ENCODE peak calls at places on chromosomes 12 and 14, in seven cellular contexts. O is HCT116, H is tibial nerve, Z is right lobe of liver, T is NB4, X is esophagus muscularis mucosa, L is A549. B is an unnamed sample.

GRCh38 chr14:93186961-93187360 is 1.8 kb downstream of the LYSET start:
- DNase-seq in T (no peak), L (no peak), X (no peak), O (no peak), Z (no peak), H (no peak), B (no peak)

GRCh38 chr12:117359029-117359845 is 2.2 kb downstream of the NOS1 start:
- DNase-seq in X (no peak), O (no peak), Z (no peak), H (no peak), L (no peak), T (no peak), B (no peak)

GRCh38 chr12:101694297-101694848 is 3.1 kb upstream of the CHPT1 start:
- DNase-seq in T (no peak), H (no peak), X (no peak), L (no peak), Z (no peak), O (no peak), B (no peak)

GRCh38 chr14:100083706-100084105 is 18.5 kb downstream of the EVL start:
- DNase-seq in Z (no peak), L (no peak), X (no peak), T (no peak), H (no peak), O (no peak), B (no peak)

GRCh38 chr12:95599880-95600279 is 48.6 kb upstream of the USP44 start:
- DNase-seq in X (no peak), T (no peak), O (no peak), L (no peak), H (no peak), Z (no peak), B (no peak)

GRCh38 chr12:50573271-50573670 is 68.5 kb downstream of the DIP2B start:
- DNase-seq in X (no peak), L (no peak), O (no peak), Z (no peak), T (no peak), H (no peak), B (no peak)

GRCh38 chr12:101823891-101824290 is 6.9 kb downstream of the GNPTAB start:
- DNase-seq in L (peak; percentile 63), O (peak; percentile 33), Z (no peak), X (no peak), H (peak; percentile 33), T (peak; percentile 72), B (peak; percentile 85)

GRCh38 chr12:54040148-54040494 is 7.3 kb downstream of the HOXC5 start:
- DNase-seq in T (no peak), L (peak; percentile 57), X (no peak), H (peak; percentile 52), O (no peak), Z (no peak), B (no peak)

GRCh38 chr12:94571556-94571955 is 78.8 kb downstream of the TMCC3 start:
- DNase-seq in H (peak; percentile 61), X (no peak), L (peak; percentile 62), Z (peak; percentile 91), T (peak; percentile 21), O (peak; percentile 19), B (no peak)

GRCh38 chr14:101074124-101075024 is 170.9 kb upstream of the RTL1 start:
- DNase-seq in Z (no peak), O (no peak), X (peak; percentile 72), H (no peak), T (no peak), L (no peak), B (no peak)

GRCh38 chr12:95608252-95609033 is 57.2 kb upstream of the USP44 start:
- DNase-seq in T (no peak), H (peak; percentile 68), X (peak; percentile 91), Z (no peak), L (peak; percentile 74), O (no peak), B (no peak)

GRCh38 chr12:6934110-6934509 is 6.4 kb downstream of the ATN1 start:
- DNase-seq in Z (no peak), O (no peak), X (no peak), T (no peak), L (no peak), H (no peak), B (no peak)

GRCh38 chr14:24910408-24910986 is 139.4 kb downstream of the STXBP6 start:
- DNase-seq in T (no peak), X (no peak), L (no peak), H (no peak), Z (no peak), O (no peak), B (no peak)

GRCh38 chr12:119649202-119649808 is 18.6 kb upstream of the PRKAB1 start:
- DNase-seq in T (peak; percentile 33), H (no peak), Z (no peak), L (no peak), X (no peak), O (no peak), B (peak; percentile 31)

GRCh38 chr12:110466791-110467190 is 1.3 kb downstream of the GPN3 start:
- DNase-seq in Z (no peak), X (no peak), T (peak; percentile 30), L (no peak), O (no peak), H (no peak), B (no peak)

GRCh38 chr12:110467847-110468211 is 228 bp downstream of the GPN3 start:
- DNase-seq in X (no peak), O (no peak), H (no peak), T (no peak), L (no peak), Z (no peak), B (no peak)

GRCh38 chr12:110465024-110465423 is 3.0 kb downstream of the GPN3 start:
- DNase-seq in T (no peak), H (no peak), X (no peak), L (no peak), O (no peak), Z (no peak), B (no peak)

GRCh38 chr12:110468212-110469048 is at the start of the genes FAM216A and GPN3:
- DNase-seq in Z (peak; percentile 97), O (peak; percentile 98), H (peak; percentile 95), T (peak; percentile 100), L (peak; percentile 99), X (peak; percentile 99), B (peak; percentile 98)
- TF ChIP-seq POLR2A in Z (no peak), O (peak; percentile 96), H (peak; percentile 56), T (peak; percentile 76), L (peak; percentile 46), X (peak; percentile 56), B (peak; percentile 92)

DNA sequence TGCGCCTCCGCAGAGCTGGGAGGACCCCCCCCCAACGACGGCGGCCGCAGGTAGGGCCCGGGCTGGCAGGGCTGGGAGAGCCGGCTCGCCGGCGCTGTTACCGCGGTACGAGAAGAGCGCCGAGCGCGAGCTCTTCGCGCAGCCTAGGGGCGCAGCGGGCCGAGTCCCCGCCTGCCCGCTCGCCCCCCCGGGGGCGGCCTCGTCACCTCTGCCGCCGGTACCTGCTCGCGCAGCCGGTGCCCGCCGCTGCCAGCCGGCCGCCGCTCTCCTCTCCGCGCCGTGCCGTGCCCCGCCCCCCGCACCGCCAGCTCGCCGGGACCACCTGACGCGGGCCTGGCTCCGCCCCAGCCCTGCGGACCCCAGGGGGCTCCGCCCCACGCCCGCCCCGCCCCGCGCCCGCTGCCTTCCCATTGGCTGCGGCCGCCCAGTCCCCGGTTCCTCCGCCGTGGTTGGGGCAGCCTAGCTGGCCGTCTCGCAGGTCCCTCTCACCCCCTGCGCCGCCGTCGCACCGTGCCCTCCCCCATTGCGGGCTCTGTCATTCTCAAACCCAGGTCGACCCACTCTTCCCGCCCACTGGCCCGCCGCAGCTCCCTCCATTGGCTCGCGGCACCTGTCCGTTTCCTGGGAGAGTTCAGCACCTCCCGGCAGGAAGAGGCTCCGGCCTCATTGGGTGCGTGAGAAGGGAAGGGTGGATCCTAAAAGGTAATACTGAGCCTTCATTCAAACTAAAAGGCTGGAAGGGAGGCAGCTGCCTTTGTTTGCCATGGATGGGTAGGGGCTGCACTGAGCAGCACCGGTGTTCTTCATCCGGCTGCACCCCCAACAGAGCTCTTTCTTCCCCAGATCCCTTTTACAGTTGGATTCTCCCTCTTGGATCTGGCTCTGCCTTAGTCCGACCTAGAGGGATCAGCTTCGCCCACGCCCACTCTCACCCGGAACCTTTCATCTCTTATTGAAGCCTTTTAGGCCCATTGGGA is at the start of gene MAP3K9:
- DNase-seq in L (peak; percentile 97), H (no peak), Z (peak; percentile 98), T (peak; percentile 92), X (no peak), O (peak; percentile 96), B (peak; percentile 36)
- TF ChIP-seq POLR2A in L (peak; percentile 57), H (no peak), Z (peak; percentile 54), T (no peak), X (no peak), O (no peak), B (no peak)

GRCh38 chr12:113211160-113211559 is 10.1 kb upstream of the TPCN1 start:
- DNase-seq in Z (no peak), O (no peak), H (no peak), L (no peak), X (no peak), T (no peak), B (no peak)

GRCh38 chr12:113203852-113204760 is 17.2 kb upstream of the TPCN1 start:
- DNase-seq in L (no peak), X (no peak), O (no peak), Z (no peak), H (no peak), T (peak; percentile 88), B (no peak)

GRCh38 chr12:113207621-113208040 is 13.6 kb upstream of the TPCN1 start:
- DNase-seq in Z (no peak), O (no peak), H (no peak), L (no peak), X (no peak), T (peak; percentile 94), B (no peak)

GRCh38 chr12:113204806-113205205 is 16.5 kb upstream of the TPCN1 start:
- DNase-seq in X (no peak), H (no peak), T (peak; percentile 72), Z (no peak), L (no peak), O (no peak), B (no peak)

DNA sequence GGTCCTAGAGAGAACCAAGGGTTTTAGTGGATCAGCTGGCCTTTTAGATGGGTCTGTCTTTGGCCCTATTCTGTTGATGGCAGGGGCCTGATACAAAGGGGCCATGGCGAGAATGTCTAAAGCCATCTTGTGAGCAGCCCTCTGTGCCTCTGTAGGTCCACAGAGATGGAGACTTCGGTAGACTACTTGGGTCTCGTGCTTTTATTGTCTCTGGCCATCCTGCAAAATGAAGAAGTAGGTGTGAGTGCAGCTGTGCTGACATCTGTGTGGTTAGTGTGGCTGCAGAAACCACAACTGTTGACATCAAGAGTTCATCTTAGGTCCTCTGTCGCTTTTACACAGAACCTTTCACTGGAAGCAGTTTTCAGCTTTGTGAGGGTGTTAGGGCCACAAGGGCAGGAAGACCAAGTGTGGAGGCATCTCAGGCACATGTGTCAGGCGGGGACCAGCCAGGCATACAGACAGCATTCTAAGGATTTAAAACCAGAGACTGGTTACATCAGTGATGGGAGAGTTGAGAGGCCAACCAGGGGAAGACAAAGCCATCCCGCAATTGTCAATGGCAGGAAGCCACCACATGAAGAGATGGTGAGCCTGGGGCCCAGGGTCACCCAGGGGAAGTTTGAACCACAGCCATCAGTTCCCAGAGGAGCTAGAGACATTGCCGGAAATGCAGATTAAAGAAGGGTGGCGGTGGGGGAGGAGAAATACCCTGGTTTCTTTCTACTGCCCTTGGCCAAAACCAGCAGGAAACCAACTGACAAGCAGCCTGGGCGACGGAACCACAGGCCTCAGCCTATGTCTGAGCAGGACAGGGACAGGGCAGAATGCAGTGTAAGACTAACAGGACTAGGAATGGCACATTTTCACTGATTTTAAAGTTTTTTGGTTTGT is 13.0 kb upstream of the TPCN1 start:
- DNase-seq in O (no peak), H (peak; percentile 47), X (no peak), L (no peak), Z (no peak), T (peak; percentile 100), B (no peak)
- TF ChIP-seq POLR2A in O (no peak), H (no peak), X (no peak), L (no peak), Z (no peak), T (peak; percentile 35), B (no peak)

GRCh38 chr12:39617887-39618286 is 1.7 kb downstream of the ABCD2 start:
- DNase-seq in H (no peak), T (no peak), O (no peak), Z (no peak), X (no peak), L (no peak), B (no peak)
- TF ChIP-seq POLR2A in H (no peak), T (no peak), O (no peak), Z (no peak), X (no peak), L (no peak), B (no peak)

B was measured in erythroblast.